ENCODE peak calls at places on chromosomes 2 and 18, in six cellular contexts. One of them, this sample, is unnamed.

GRCh38 chr2:74009577-74009976 is 24.9 kb downstream of the TET3 start:
- DNase-seq in iris pigment epithelial cell: no peak
- DNase-seq in T1000: no peak
- DNase-seq in psoas muscle: no peak
- DNase-seq in NCI-H187 treated with DMSO at 0.1 percent for 48 hours: no peak
- DNase-seq in nucleus accumbens: no peak
- DNase-seq in this sample: no peak

GRCh38 chr18:62183578-62184195 is 3.2 kb downstream of the PIGN start:
- DNase-seq in NCI-H187 treated with DMSO at 0.1 percent for 48 hours: no peak
- DNase-seq in iris pigment epithelial cell: peak
- DNase-seq in nucleus accumbens: peak
- DNase-seq in T1000: peak
- DNase-seq in psoas muscle: no peak
- DNase-seq in this sample: no peak

GRCh38 chr2:145736901-145737300 is 1217.0 kb upstream of the ZEB2 start:
- DNase-seq in NCI-H187 treated with DMSO at 0.1 percent for 48 hours: no peak
- DNase-seq in nucleus accumbens: no peak
- DNase-seq in T1000: no peak
- DNase-seq in iris pigment epithelial cell: peak
- DNase-seq in psoas muscle: no peak
- DNase-seq in this sample: no peak

GRCh38 chr2:229269986-229270385 is 1.1 kb downstream of the PID1 start:
- DNase-seq in psoas muscle: no peak
- DNase-seq in iris pigment epithelial cell: no peak
- DNase-seq in NCI-H187 treated with DMSO at 0.1 percent for 48 hours: no peak
- DNase-seq in T1000: no peak
- DNase-seq in nucleus accumbens: no peak
- DNase-seq in this sample: no peak

GRCh38 chr2:233130024-233130423 is 69.9 kb downstream of the INPP5D start:
- DNase-seq in psoas muscle: no peak
- DNase-seq in T1000: no peak
- DNase-seq in nucleus accumbens: no peak
- DNase-seq in iris pigment epithelial cell: no peak
- DNase-seq in NCI-H187 treated with DMSO at 0.1 percent for 48 hours: no peak
- DNase-seq in this sample: no peak

GRCh38 chr2:197125000-197125399 is 185.6 kb downstream of the ANKRD44 start:
- DNase-seq in T1000: no peak
- DNase-seq in NCI-H187 treated with DMSO at 0.1 percent for 48 hours: no peak
- DNase-seq in nucleus accumbens: no peak
- DNase-seq in psoas muscle: no peak
- DNase-seq in iris pigment epithelial cell: peak
- DNase-seq in this sample: no peak

GRCh38 chr2:27492557-27492956 is 2.4 kb downstream of the FNDC4 start:
- DNase-seq in iris pigment epithelial cell: no peak
- DNase-seq in NCI-H187 treated with DMSO at 0.1 percent for 48 hours: no peak
- DNase-seq in nucleus accumbens: no peak
- DNase-seq in T1000: no peak
- DNase-seq in psoas muscle: no peak
- DNase-seq in this sample: no peak

GRCh38 chr18:5943514-5943913 is 48.2 kb upstream of the TMEM200C start:
- DNase-seq in NCI-H187 treated with DMSO at 0.1 percent for 48 hours: no peak
- DNase-seq in nucleus accumbens: no peak
- DNase-seq in T1000: no peak
- DNase-seq in iris pigment epithelial cell: peak
- DNase-seq in psoas muscle: no peak
- DNase-seq in this sample: no peak

GRCh38 chr18:42131940-42132244 is 176.9 kb downstream of the PIK3C3 start:
- DNase-seq in nucleus accumbens: no peak
- DNase-seq in T1000: no peak
- DNase-seq in psoas muscle: no peak
- DNase-seq in iris pigment epithelial cell: no peak
- DNase-seq in NCI-H187 treated with DMSO at 0.1 percent for 48 hours: no peak
- DNase-seq in this sample: no peak

GRCh38 chr2:197487385-197487784 is 12.3 kb downstream of the HSPD1 start:
- DNase-seq in NCI-H187 treated with DMSO at 0.1 percent for 48 hours: no peak
- DNase-seq in nucleus accumbens: no peak
- DNase-seq in iris pigment epithelial cell: no peak
- DNase-seq in psoas muscle: no peak
- DNase-seq in T1000: no peak
- DNase-seq in this sample: no peak

GRCh38 chr2:70514612-70515055 is 39.0 kb downstream of the TGFA start:
- DNase-seq in iris pigment epithelial cell: no peak
- DNase-seq in T1000: no peak
- DNase-seq in nucleus accumbens: no peak
- DNase-seq in NCI-H187 treated with DMSO at 0.1 percent for 48 hours: peak
- DNase-seq in psoas muscle: no peak
- DNase-seq in this sample: no peak

GRCh38 chr18:29840101-29840500 is 1202.4 kb downstream of the DSC3 start:
- DNase-seq in NCI-H187 treated with DMSO at 0.1 percent for 48 hours: no peak
- DNase-seq in iris pigment epithelial cell: peak
- DNase-seq in psoas muscle: no peak
- DNase-seq in T1000: no peak
- DNase-seq in nucleus accumbens: no peak
- DNase-seq in this sample: no peak

GRCh38 chr2:170747921-170748320 is 22.3 kb upstream of the ERICH2 start:
- DNase-seq in psoas muscle: no peak
- DNase-seq in NCI-H187 treated with DMSO at 0.1 percent for 48 hours: no peak
- DNase-seq in nucleus accumbens: no peak
- DNase-seq in T1000: no peak
- DNase-seq in iris pigment epithelial cell: peak
- DNase-seq in this sample: peak

GRCh38 chr2:23293756-23294155 is 91.2 kb upstream of the KLHL29 start:
- DNase-seq in nucleus accumbens: no peak
- DNase-seq in iris pigment epithelial cell: peak
- DNase-seq in T1000: no peak
- DNase-seq in psoas muscle: no peak
- DNase-seq in NCI-H187 treated with DMSO at 0.1 percent for 48 hours: no peak
- DNase-seq in this sample: no peak

GRCh38 chr2:231258696-231259095 is 60.3 kb downstream of the ARMC9 start:
- DNase-seq in NCI-H187 treated with DMSO at 0.1 percent for 48 hours: no peak
- DNase-seq in psoas muscle: no peak
- DNase-seq in iris pigment epithelial cell: no peak
- DNase-seq in T1000: no peak
- DNase-seq in nucleus accumbens: no peak
- DNase-seq in this sample: no peak

GRCh38 chr2:5818947-5819346 is 126.8 kb downstream of the SOX11 start:
- DNase-seq in NCI-H187 treated with DMSO at 0.1 percent for 48 hours: no peak
- DNase-seq in iris pigment epithelial cell: no peak
- DNase-seq in T1000: no peak
- DNase-seq in psoas muscle: no peak
- DNase-seq in nucleus accumbens: no peak
- DNase-seq in this sample: no peak

GRCh38 chr2:61221819-61222218 is 59.8 kb downstream of the C2orf74 start:
- DNase-seq in NCI-H187 treated with DMSO at 0.1 percent for 48 hours: no peak
- DNase-seq in psoas muscle: no peak
- DNase-seq in nucleus accumbens: no peak
- DNase-seq in T1000: no peak
- DNase-seq in iris pigment epithelial cell: no peak
- DNase-seq in this sample: no peak

GRCh38 chr18:49628119-49628518 is 66.3 kb downstream of the LIPG start:
- DNase-seq in T1000: no peak
- DNase-seq in nucleus accumbens: no peak
- DNase-seq in iris pigment epithelial cell: no peak
- DNase-seq in psoas muscle: no peak
- DNase-seq in NCI-H187 treated with DMSO at 0.1 percent for 48 hours: no peak
- DNase-seq in this sample: peak

GRCh38 chr2:218733615-218734021 is 23.0 kb downstream of the TTLL4 start:
- DNase-seq in iris pigment epithelial cell: peak
- DNase-seq in NCI-H187 treated with DMSO at 0.1 percent for 48 hours: no peak
- DNase-seq in nucleus accumbens: no peak
- DNase-seq in psoas muscle: no peak
- DNase-seq in T1000: no peak
- DNase-seq in this sample: no peak

GRCh38 chr2:11870064-11870463 is 123.6 kb downstream of the LPIN1 start:
- DNase-seq in nucleus accumbens: no peak
- DNase-seq in psoas muscle: no peak
- DNase-seq in T1000: no peak
- DNase-seq in iris pigment epithelial cell: no peak
- DNase-seq in NCI-H187 treated with DMSO at 0.1 percent for 48 hours: no peak
- DNase-seq in this sample: no peak

GRCh38 chr18:65091737-65092329 is 659.0 kb upstream of the CDH7 start:
- DNase-seq in nucleus accumbens: no peak
- DNase-seq in NCI-H187 treated with DMSO at 0.1 percent for 48 hours: no peak
- DNase-seq in iris pigment epithelial cell: peak
- DNase-seq in psoas muscle: no peak
- DNase-seq in T1000: no peak
- DNase-seq in this sample: no peak

This sample was measured in H54.